ENCODE peak calls at places on chromosomes 16 and 17, in ten cellular contexts. One of them, this sample, is unnamed.

GRCh38 chr17:70109497-70109896 is 34.5 kb downstream of the KCNJ16 start:
- DNase-seq in Calu3: no peak
- DNase-seq in kidney epithelial cell: no peak
- DNase-seq in progenitor cell of endocrine pancreas: no peak
- DNase-seq in A549: no peak
- DNase-seq in sigmoid colon: no peak
- DNase-seq in fibroblast of the aortic adventitia: no peak
- DNase-seq in omental fat pad: no peak
- DNase-seq in ovary: no peak
- DNase-seq in Caco-2: no peak
- DNase-seq in this sample: no peak

GRCh38 chr16:30116291-30117207 is 3.2 kb upstream of the GDPD3 start:
- DNase-seq in Calu3: no peak
- DNase-seq in kidney epithelial cell: no peak
- DNase-seq in progenitor cell of endocrine pancreas: no peak
- DNase-seq in A549: no peak
- DNase-seq in sigmoid colon: no peak
- DNase-seq in fibroblast of the aortic adventitia: no peak
- DNase-seq in omental fat pad: no peak
- DNase-seq in ovary: no peak
- DNase-seq in Caco-2: no peak
- DNase-seq in this sample: no peak

GRCh38 chr16:15990902-15991301 is 41.5 kb downstream of the ABCC1 start:
- DNase-seq in Calu3: no peak
- DNase-seq in kidney epithelial cell: no peak
- DNase-seq in progenitor cell of endocrine pancreas: no peak
- DNase-seq in A549: no peak
- DNase-seq in sigmoid colon: no peak
- DNase-seq in fibroblast of the aortic adventitia: no peak
- DNase-seq in omental fat pad: no peak
- DNase-seq in ovary: no peak
- DNase-seq in Caco-2: no peak
- DNase-seq in this sample: no peak

GRCh38 chr16:30923554-30924085 is at the start of gene FBXL19:
- DNase-seq in Calu3: no peak
- DNase-seq in kidney epithelial cell: no peak
- DNase-seq in progenitor cell of endocrine pancreas: peak; percentile 50
- DNase-seq in A549: no peak
- DNase-seq in sigmoid colon: peak; percentile 78
- DNase-seq in fibroblast of the aortic adventitia: no peak
- DNase-seq in omental fat pad: no peak
- DNase-seq in ovary: peak; percentile 83
- DNase-seq in Caco-2: peak; percentile 28
- DNase-seq in this sample: no peak

GRCh38 chr17:8955560-8955959 is 9.9 kb downstream of the PIK3R5 start:
- DNase-seq in Calu3: no peak
- DNase-seq in kidney epithelial cell: no peak
- DNase-seq in progenitor cell of endocrine pancreas: no peak
- DNase-seq in A549: no peak
- DNase-seq in sigmoid colon: no peak
- DNase-seq in fibroblast of the aortic adventitia: no peak
- DNase-seq in omental fat pad: no peak
- DNase-seq in ovary: no peak
- DNase-seq in Caco-2: no peak
- DNase-seq in this sample: no peak

GRCh38 chr17:8038954-8039610 is at the start of gene ALOX15B:
- DNase-seq in Calu3: no peak
- DNase-seq in kidney epithelial cell: no peak
- DNase-seq in progenitor cell of endocrine pancreas: no peak
- DNase-seq in A549: no peak
- DNase-seq in sigmoid colon: no peak
- DNase-seq in fibroblast of the aortic adventitia: no peak
- DNase-seq in omental fat pad: no peak
- DNase-seq in ovary: no peak
- DNase-seq in Caco-2: no peak
- DNase-seq in this sample: no peak

GRCh38 chr17:41650794-41651624 is 26.6 kb upstream of the KRT17 start:
- DNase-seq in Calu3: no peak
- DNase-seq in kidney epithelial cell: no peak
- DNase-seq in progenitor cell of endocrine pancreas: no peak
- DNase-seq in A549: no peak
- DNase-seq in sigmoid colon: no peak
- DNase-seq in fibroblast of the aortic adventitia: no peak
- DNase-seq in omental fat pad: no peak
- DNase-seq in ovary: no peak
- DNase-seq in Caco-2: no peak
- DNase-seq in this sample: no peak

GRCh38 chr16:11495066-11495407 is 91.7 kb downstream of the LITAF start:
- DNase-seq in Calu3: no peak
- DNase-seq in kidney epithelial cell: no peak
- DNase-seq in progenitor cell of endocrine pancreas: no peak
- DNase-seq in A549: no peak
- DNase-seq in sigmoid colon: no peak
- DNase-seq in fibroblast of the aortic adventitia: no peak
- DNase-seq in omental fat pad: no peak
- DNase-seq in ovary: no peak
- DNase-seq in Caco-2: no peak
- DNase-seq in this sample: no peak

GRCh38 chr16:57084996-57085395 is 7.4 kb upstream of the CPNE2 start:
- DNase-seq in Calu3: no peak
- DNase-seq in kidney epithelial cell: no peak
- DNase-seq in progenitor cell of endocrine pancreas: no peak
- DNase-seq in A549: no peak
- DNase-seq in sigmoid colon: no peak
- DNase-seq in fibroblast of the aortic adventitia: no peak
- DNase-seq in omental fat pad: no peak
- DNase-seq in ovary: no peak
- DNase-seq in Caco-2: no peak
- DNase-seq in this sample: no peak

GRCh38 chr16:55825115-55825728 is 7.7 kb downstream of the CES1 start:
- DNase-seq in Calu3: no peak
- DNase-seq in kidney epithelial cell: no peak
- DNase-seq in progenitor cell of endocrine pancreas: no peak
- DNase-seq in A549: no peak
- DNase-seq in sigmoid colon: no peak
- DNase-seq in fibroblast of the aortic adventitia: no peak
- DNase-seq in omental fat pad: no peak
- DNase-seq in ovary: no peak
- DNase-seq in Caco-2: no peak
- DNase-seq in this sample: no peak

GRCh38 chr17:66235377-66235994 is 6.3 kb upstream of the APOH start:
- DNase-seq in Calu3: no peak
- DNase-seq in kidney epithelial cell: no peak
- DNase-seq in progenitor cell of endocrine pancreas: no peak
- DNase-seq in A549: no peak
- DNase-seq in sigmoid colon: no peak
- DNase-seq in fibroblast of the aortic adventitia: no peak
- DNase-seq in omental fat pad: no peak
- DNase-seq in ovary: no peak
- DNase-seq in Caco-2: no peak
- DNase-seq in this sample: no peak

GRCh38 chr17:66614469-66614868 is 220.4 kb upstream of the CACNG5 start:
- DNase-seq in Calu3: no peak
- DNase-seq in kidney epithelial cell: no peak
- DNase-seq in progenitor cell of endocrine pancreas: no peak
- DNase-seq in A549: no peak
- DNase-seq in sigmoid colon: no peak
- DNase-seq in fibroblast of the aortic adventitia: no peak
- DNase-seq in omental fat pad: no peak
- DNase-seq in ovary: no peak
- DNase-seq in Caco-2: no peak
- DNase-seq in this sample: no peak

GRCh38 chr17:77440571-77440981 is 299.8 kb downstream of the SEC14L1 start:
- DNase-seq in Calu3: no peak
- DNase-seq in kidney epithelial cell: no peak
- DNase-seq in progenitor cell of endocrine pancreas: no peak
- DNase-seq in A549: no peak
- DNase-seq in sigmoid colon: no peak
- DNase-seq in fibroblast of the aortic adventitia: no peak
- DNase-seq in omental fat pad: no peak
- DNase-seq in ovary: no peak
- DNase-seq in Caco-2: no peak
- DNase-seq in this sample: no peak

GRCh38 chr16:2337431-2338296 is 2.9 kb downstream of the ABCA3 start:
- DNase-seq in Calu3: no peak
- DNase-seq in kidney epithelial cell: no peak
- DNase-seq in progenitor cell of endocrine pancreas: no peak
- DNase-seq in A549: no peak
- DNase-seq in sigmoid colon: no peak
- DNase-seq in fibroblast of the aortic adventitia: no peak
- DNase-seq in omental fat pad: no peak
- DNase-seq in ovary: no peak
- DNase-seq in Caco-2: no peak
- DNase-seq in this sample: no peak

GRCh38 chr17:63946440-63947363 is 14.6 kb upstream of the CD79B start:
- DNase-seq in Calu3: peak; percentile 62
- DNase-seq in kidney epithelial cell: no peak
- DNase-seq in progenitor cell of endocrine pancreas: peak; percentile 43
- DNase-seq in A549: peak; percentile 45
- DNase-seq in sigmoid colon: no peak
- DNase-seq in fibroblast of the aortic adventitia: peak; percentile 30
- DNase-seq in omental fat pad: no peak
- DNase-seq in ovary: no peak
- DNase-seq in Caco-2: peak; percentile 76
- DNase-seq in this sample: no peak

GRCh38 chr17:28369684-28370034 is 448 bp downstream of the VTN start:
- DNase-seq in Calu3: no peak
- DNase-seq in kidney epithelial cell: no peak
- DNase-seq in progenitor cell of endocrine pancreas: no peak
- DNase-seq in A549: no peak
- DNase-seq in sigmoid colon: no peak
- DNase-seq in fibroblast of the aortic adventitia: no peak
- DNase-seq in omental fat pad: no peak
- DNase-seq in ovary: no peak
- DNase-seq in Caco-2: peak; percentile 81
- DNase-seq in this sample: no peak
- TF ChIP-seq CTCF in Calu3: no peak
- TF ChIP-seq CTCF in kidney epithelial cell: no peak
- TF ChIP-seq CTCF in progenitor cell of endocrine pancreas: no peak
- TF ChIP-seq CTCF in A549: no peak
- TF ChIP-seq CTCF in sigmoid colon: no peak
- TF ChIP-seq CTCF in fibroblast of the aortic adventitia: no peak
- TF ChIP-seq CTCF in omental fat pad: no peak
- TF ChIP-seq CTCF in ovary: no peak
- TF ChIP-seq CTCF in Caco-2: peak; percentile 75
- TF ChIP-seq CTCF in this sample: no peak

DNA sequence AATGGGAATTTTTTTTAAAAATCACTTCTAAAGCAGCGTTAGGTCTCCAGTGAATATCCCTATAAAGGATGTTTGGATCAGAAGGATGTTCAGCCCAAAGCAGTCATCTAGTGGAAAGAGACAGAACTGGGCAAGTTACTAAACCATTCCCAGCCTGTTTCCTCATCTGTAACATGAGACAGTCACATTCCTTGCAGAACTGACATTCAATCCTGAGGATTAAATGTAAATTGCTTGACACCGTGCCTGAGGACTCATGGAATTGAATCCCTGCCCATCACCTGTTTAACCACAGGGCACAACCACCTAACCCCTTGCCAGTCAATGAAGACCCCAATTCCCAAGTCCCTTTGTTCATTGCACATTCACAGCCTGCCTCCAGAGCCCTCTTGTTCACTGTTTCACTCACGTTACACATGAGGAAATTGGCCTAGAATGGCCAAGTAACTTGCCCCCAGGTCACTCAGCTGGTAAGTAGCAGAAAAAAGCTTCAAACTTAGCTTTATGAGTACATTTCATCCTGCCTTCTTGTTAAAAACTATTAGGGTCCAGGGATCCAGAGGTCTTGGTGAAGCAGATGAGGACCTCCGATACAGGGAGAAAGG is 1.4 kb downstream of the CMTM2 start:
- DNase-seq in Calu3: no peak
- DNase-seq in kidney epithelial cell: peak; percentile 61
- DNase-seq in progenitor cell of endocrine pancreas: no peak
- DNase-seq in A549: no peak
- DNase-seq in sigmoid colon: no peak
- DNase-seq in fibroblast of the aortic adventitia: peak; percentile 80
- DNase-seq in omental fat pad: no peak
- DNase-seq in ovary: no peak
- DNase-seq in Caco-2: no peak
- DNase-seq in this sample: peak; percentile 72
- TF ChIP-seq CTCF in Calu3: no peak
- TF ChIP-seq CTCF in kidney epithelial cell: peak; percentile 19
- TF ChIP-seq CTCF in progenitor cell of endocrine pancreas: no peak
- TF ChIP-seq CTCF in A549: no peak
- TF ChIP-seq CTCF in sigmoid colon: no peak
- TF ChIP-seq CTCF in fibroblast of the aortic adventitia: peak; percentile 59
- TF ChIP-seq CTCF in omental fat pad: no peak
- TF ChIP-seq CTCF in ovary: no peak
- TF ChIP-seq CTCF in Caco-2: no peak
- TF ChIP-seq CTCF in this sample: peak; percentile 29

DNA sequence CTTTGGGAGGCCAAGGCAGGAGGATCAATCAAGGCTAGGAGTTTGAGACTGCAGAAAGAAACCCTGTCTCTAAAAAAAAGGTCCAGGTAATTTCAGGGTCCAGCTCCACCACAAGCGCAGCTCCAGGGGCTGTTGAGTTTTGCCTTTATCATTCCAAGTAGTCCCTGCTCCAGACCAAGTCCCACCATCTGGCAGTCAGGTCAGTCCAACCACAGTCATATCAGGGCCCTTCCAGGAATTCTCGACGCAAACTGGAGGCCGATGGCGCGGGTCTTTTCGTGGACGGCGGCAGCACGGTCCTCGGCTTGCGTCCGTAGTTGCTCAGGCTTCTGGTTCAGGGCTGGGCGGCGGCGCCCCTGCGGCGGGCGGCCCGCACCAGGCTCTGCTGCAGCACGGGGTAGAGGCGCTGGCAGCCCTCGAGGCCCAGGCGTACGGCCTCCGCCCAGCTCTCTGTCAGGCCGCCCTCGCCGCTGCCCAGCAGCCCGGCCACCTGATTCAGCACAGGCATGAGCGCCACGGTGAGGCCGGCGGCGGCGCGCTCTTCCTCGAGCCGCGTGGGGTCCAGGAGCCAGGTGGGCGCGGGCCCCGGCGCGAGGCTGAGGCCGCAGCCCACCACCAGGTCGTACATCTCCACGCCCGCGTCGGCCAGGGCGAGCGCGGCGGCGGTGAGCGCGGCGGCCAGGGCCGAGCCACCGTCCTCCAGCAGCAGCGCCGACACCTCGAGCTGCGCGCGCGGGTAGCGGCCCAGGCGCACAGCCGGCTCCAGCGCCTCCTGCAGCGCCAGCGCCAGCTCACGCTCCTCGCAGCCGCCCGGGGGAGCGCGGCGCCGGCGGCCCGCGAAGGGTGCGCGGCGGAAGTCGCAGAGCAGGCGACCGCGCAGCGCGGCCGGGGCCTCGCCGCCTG is 741 bp downstream of the EXOSC6 start:
- DNase-seq in Calu3: peak; percentile 62
- DNase-seq in kidney epithelial cell: no peak
- DNase-seq in progenitor cell of endocrine pancreas: no peak
- DNase-seq in A549: peak; percentile 61
- DNase-seq in sigmoid colon: no peak
- DNase-seq in fibroblast of the aortic adventitia: peak; percentile 48
- DNase-seq in omental fat pad: no peak
- DNase-seq in ovary: peak; percentile 47
- DNase-seq in Caco-2: peak; percentile 79
- DNase-seq in this sample: peak; percentile 28
- TF ChIP-seq CTCF in Calu3: no peak
- TF ChIP-seq CTCF in kidney epithelial cell: no peak
- TF ChIP-seq CTCF in progenitor cell of endocrine pancreas: no peak
- TF ChIP-seq CTCF in A549: no peak
- TF ChIP-seq CTCF in sigmoid colon: no peak
- TF ChIP-seq CTCF in fibroblast of the aortic adventitia: no peak
- TF ChIP-seq CTCF in omental fat pad: no peak
- TF ChIP-seq CTCF in ovary: peak; percentile 12
- TF ChIP-seq CTCF in Caco-2: peak; percentile 25
- TF ChIP-seq CTCF in this sample: no peak

GRCh38 chr17:30230596-30231125 is 4.8 kb downstream of the SLC6A4 start:
- DNase-seq in Calu3: no peak
- DNase-seq in kidney epithelial cell: no peak
- DNase-seq in progenitor cell of endocrine pancreas: no peak
- DNase-seq in A549: no peak
- DNase-seq in sigmoid colon: no peak
- DNase-seq in fibroblast of the aortic adventitia: peak; percentile 34
- DNase-seq in omental fat pad: no peak
- DNase-seq in ovary: no peak
- DNase-seq in Caco-2: peak; percentile 34
- DNase-seq in this sample: no peak
- TF ChIP-seq CTCF in Calu3: no peak
- TF ChIP-seq CTCF in kidney epithelial cell: no peak
- TF ChIP-seq CTCF in progenitor cell of endocrine pancreas: no peak
- TF ChIP-seq CTCF in A549: no peak
- TF ChIP-seq CTCF in sigmoid colon: no peak
- TF ChIP-seq CTCF in fibroblast of the aortic adventitia: no peak
- TF ChIP-seq CTCF in omental fat pad: no peak
- TF ChIP-seq CTCF in ovary: no peak
- TF ChIP-seq CTCF in Caco-2: peak; percentile 17
- TF ChIP-seq CTCF in this sample: no peak